ENCODE peak calls at places on chromosome 14, in five cellular contexts. O is heart left ventricle; Q is right lobe of liver; D is upper lobe of right lung; Y is naive thymus-derived CD4-positive, alpha-beta T cell. G is an unnamed sample.

GRCh38 chr14:71498151-71498734 is 434.0 kb upstream of the RGS6 start:
- DNase-seq in Y (no peak), O (no peak), Q (no peak), D (no peak), G (no peak)

GRCh38 chr14:91302391-91302790 is 57.9 kb upstream of the GPR68 start:
- DNase-seq in O (no peak), D (no peak), Q (no peak), Y (no peak), G (no peak)

GRCh38 chr14:35362911-35363374 is 41.6 kb downstream of the NFKBIA start:
- DNase-seq in D (no peak), Q (no peak), O (no peak), Y (no peak), G (no peak)

GRCh38 chr14:69037790-69038448 is 58.8 kb upstream of the ACTN1 start:
- DNase-seq in Q (no peak), D (no peak), Y (no peak), O (no peak), G (no peak)

GRCh38 chr14:88553886-88554457 is 835 bp downstream of the PTPN21 start:
- DNase-seq in O (no peak), Q (no peak), D (no peak), Y (no peak), G (no peak)

GRCh38 chr14:34029921-34030334 is 79.1 kb upstream of the EGLN3 start:
- DNase-seq in D (no peak), Y (no peak), O (peak; percentile 67), Q (no peak), G (no peak)

GRCh38 chr14:33678012-33678411 is 272.9 kb downstream of the EGLN3 start:
- DNase-seq in D (no peak), O (no peak), Y (no peak), Q (no peak), G (no peak)

GRCh38 chr14:73700325-73700724 is 13.9 kb downstream of the PNMA1 start:
- DNase-seq in Y (no peak), O (no peak), Q (no peak), D (no peak), G (no peak)

GRCh38 chr14:92334050-92334449 is 11.1 kb downstream of the SLC24A4 start:
- DNase-seq in Q (no peak), Y (no peak), O (no peak), D (no peak), G (no peak)

GRCh38 chr14:39175445-39176262 is 600 bp downstream of the PNN start:
- DNase-seq in D (peak; percentile 76), Q (no peak), O (peak; percentile 73), Y (peak; percentile 54), G (no peak)

GRCh38 chr14:103041464-103041863 is 15.9 kb downstream of the CDC42BPB start:
- DNase-seq in O (no peak), Q (no peak), D (no peak), Y (no peak), G (no peak)

GRCh38 chr14:81679226-81679625 is 145.6 kb upstream of the SEL1L start:
- DNase-seq in Q (no peak), Y (no peak), D (no peak), O (no peak), G (no peak)

GRCh38 chr14:92421756-92422155 is 91.8 kb upstream of the RIN3 start:
- DNase-seq in O (no peak), D (no peak), Y (no peak), Q (no peak), G (no peak)

GRCh38 chr14:31703056-31703455 is 141.9 kb downstream of the NUBPL start:
- DNase-seq in O (no peak), Y (no peak), D (no peak), Q (no peak), G (no peak)
- H3K9me3 ChIP-seq in O (no peaks in the 10 kb centered on the region), Y (no peaks in the 10 kb centered on the region), D (no peaks in the 10 kb centered on the region), Q (no peaks in the 10 kb centered on the region), G (no peaks in the 10 kb centered on the region)

GRCh38 chr14:64196668-64197411 is 97.3 kb downstream of the ESR2 start:
- DNase-seq in D (peak; percentile 90), Y (no peak), Q (peak; percentile 59), O (peak; percentile 73), G (peak; percentile 55)

GRCh38 chr14:64196026-64196425 is 98.1 kb downstream of the ESR2 start:
- DNase-seq in Q (no peak), D (no peak), O (no peak), Y (no peak), G (no peak)

GRCh38 chr14:64193821-64194220 is 100.3 kb downstream of the ESR2 start:
- DNase-seq in O (no peak), D (no peak), Y (no peak), Q (no peak), G (no peak)

GRCh38 chr14:64194404-64194803 is 99.8 kb downstream of the ESR2 start:
- DNase-seq in D (no peak), Y (no peak), Q (no peak), O (no peak), G (no peak)

DNA sequence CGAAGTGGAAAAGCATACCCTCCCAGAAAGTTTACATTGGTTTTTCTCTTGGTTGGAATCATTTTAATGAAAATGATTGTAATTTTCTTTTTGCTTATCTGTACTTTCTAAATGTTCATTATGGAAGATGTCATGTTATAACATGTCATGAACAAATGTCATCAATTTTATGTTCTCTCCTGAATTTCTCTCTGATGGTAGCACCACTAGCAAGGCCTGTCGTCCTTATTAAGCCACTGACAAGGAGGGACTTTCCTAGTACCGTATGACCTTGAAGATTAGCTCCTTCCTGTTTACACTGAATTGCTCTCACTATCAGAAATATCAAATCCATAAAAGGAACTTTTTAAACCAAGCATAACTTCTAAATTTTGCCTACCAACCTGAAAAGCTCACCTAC is 99.0 kb downstream of the ESR2 start:
- DNase-seq in Y (no peak), D (no peak), O (no peak), Q (no peak), G (no peak)
- H3K4me3 ChIP-seq in Y (no peak overlapping the region), D (no peak overlapping the region), O (no peak overlapping the region), Q (no peak overlapping the region), G (no peak overlapping the region)

DNA sequence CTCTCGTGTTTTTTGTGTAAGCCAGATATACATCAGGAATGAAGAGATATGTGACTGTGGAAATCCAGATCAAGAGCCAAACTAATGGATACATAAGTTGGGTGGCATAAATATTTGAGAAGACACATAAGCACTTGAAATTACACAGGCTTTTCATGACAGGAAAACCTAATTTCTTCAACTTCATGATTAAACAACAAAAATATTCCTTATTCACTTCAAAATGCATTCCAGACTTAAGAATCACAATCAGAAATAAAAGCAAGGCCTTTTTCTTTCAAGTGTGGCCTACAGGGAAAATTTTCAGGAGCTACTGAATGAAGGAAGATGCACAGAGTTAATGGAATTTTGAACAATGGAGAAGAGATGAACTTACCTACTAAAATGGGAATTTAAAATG is 515.6 kb downstream of the FOXG1 start:
- DNase-seq in Q (no peak), O (no peak), Y (no peak), D (no peak), G (no peak)
- H3K9me3 ChIP-seq in Q (no peaks in the 10 kb centered on the region), O (no peaks in the 10 kb centered on the region), Y (no peaks in the 10 kb centered on the region), D (no peaks in the 10 kb centered on the region), G (no peaks in the 10 kb centered on the region)

DNA sequence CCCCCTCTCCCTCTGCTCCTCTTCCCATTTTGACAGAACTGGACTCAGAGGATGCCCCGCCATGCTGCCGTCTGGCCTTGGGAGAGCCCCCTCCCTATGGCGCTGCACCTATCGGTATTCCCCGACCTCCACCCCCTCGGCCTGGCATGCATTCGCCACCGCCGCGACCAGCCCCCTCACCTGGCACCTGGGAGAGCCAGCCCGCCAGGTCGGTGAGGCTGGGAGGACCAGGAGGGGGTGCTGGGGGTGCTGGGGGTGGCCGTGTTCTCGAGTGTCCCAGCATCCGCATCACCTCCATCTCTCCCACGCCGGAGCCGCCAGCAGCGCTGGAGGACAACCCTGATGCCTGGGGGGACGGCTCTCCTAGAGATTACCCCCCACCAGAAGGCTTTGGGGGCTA is 1.5 kb downstream of the NFATC4 start:
- DNase-seq in D (no peak), Q (no peak), O (peak; percentile 52), Y (no peak), G (no peak)
- H3K4me3 ChIP-seq in D (no peak overlapping the region), Q (no peak overlapping the region), O (peak overlapping the region; percentile 64), Y (no peak overlapping the region), G (peak overlapping the region; percentile 65)

DNA sequence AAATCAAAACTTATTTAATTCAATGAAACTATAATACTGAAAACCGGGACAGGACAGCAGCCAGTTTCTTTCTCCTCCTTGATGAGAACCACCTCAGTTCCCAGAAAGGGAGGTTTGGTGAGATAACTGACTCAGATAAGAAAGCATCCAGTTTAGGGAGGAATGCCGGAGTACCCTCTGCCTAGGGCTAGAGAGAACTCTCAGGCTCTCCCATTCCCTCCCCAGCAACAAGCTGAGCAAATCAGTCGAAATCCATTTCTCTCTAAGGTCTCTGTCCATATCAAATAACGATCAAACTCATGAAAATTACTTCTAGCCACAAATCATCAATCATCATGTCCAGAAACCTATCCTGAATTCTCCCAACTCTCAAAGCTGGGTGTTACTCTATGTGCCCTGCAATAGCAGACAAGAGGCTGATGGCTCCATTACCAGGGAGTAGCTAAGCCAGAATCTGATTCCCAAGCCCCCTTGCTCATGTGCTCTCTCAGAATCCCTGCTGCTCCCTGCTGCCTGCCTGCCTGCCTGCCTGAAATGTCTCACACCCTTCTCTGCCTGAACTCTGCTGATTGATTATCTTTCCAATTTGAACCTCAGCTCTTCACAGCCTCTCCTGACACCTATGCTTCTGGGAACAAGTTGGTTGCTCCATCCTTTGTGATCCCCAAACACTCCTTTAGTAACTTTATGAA is 49.4 kb downstream of the SLC25A47 start:
- DNase-seq in D (no peak), O (no peak), Y (no peak), Q (no peak), G (no peak)
- H3K9me3 ChIP-seq in D (no peaks in the 10 kb centered on the region), O (no peaks in the 10 kb centered on the region), Y (no peaks in the 10 kb centered on the region), Q (no peaks in the 10 kb centered on the region), G (no peaks in the 10 kb centered on the region)

DNA sequence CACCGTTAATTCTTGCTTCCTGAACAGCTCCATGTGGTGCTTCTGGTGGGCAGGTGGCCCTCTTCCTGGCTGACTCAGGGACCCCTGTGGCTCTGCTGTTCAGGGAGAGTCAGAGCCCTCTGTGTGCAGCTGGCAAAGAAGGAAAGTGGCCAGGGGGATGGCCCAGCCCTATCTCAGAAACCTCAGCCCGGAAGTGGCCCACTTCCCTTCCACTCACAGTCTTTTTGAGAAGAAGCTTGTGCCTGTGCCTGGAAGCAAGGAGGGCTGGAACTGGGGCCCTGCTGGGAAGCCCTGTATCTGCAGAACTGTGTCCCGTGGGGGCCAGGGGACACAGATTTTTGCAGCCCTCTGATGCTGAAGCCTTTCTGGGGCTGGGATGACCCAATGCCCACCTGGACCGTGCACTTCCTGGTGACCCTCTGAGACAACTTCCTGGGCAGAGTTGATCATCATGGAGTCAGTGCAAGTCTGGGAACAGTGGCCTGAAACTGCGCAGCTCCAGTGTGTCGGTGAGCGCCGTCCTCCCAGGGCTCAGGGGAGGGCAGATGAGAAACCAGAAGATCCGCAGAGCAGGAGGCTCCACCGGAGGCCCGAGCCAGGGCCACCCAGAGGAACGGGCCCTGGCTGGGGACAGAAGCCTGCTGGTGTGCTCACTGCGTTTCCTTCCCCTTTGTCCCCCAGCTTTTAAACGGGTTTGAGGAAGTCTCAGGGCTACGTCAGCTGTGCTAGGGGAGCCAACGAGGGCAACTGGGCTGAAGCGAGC is 217.3 kb upstream of the RTL1 start:
- DNase-seq in D (peak; percentile 76), O (peak; percentile 79), Q (peak; percentile 74), Y (peak; percentile 22), G (peak; percentile 65)
- H3K4me3 ChIP-seq in D (peak overlapping the region; percentile 35), O (peak overlapping the region; percentile 1), Q (peak overlapping the region; percentile 7), Y (peak overlapping the region; percentile 20), G (no peak overlapping the region)

G was measured in Peyer's patch.